ENCODE peak calls at places on chromosome 15, in four cellular contexts. W, G, K and B are unnamed samples.

GRCh38 chr15:41774873-41775417 is 661 bp downstream of the MAPKBP1 start:
- DNase-seq in W (no peak), G (no peak), K (no peak), B (no peak)

GRCh38 chr15:93614446-93615104 is 525.6 kb upstream of the RGMA start:
- DNase-seq in W (no peak), G (no peak), K (no peak), B (no peak)

GRCh38 chr15:98150084-98150483 is 189.6 kb downstream of the ARRDC4 start:
- DNase-seq in W (no peak), G (no peak), K (no peak), B (no peak)

GRCh38 chr15:59138243-59138642 is 33.3 kb downstream of the CCNB2 start:
- DNase-seq in W (peak), G (peak), K (peak), B (no peak)

GRCh38 chr15:31261266-31262142 is 65.1 kb upstream of the KLF13 start:
- DNase-seq in W (no peak), G (no peak), K (no peak), B (no peak)

GRCh38 chr15:65171428-65171827 is 13.7 kb downstream of the CLPX start:
- DNase-seq in W (no peak), G (no peak), K (no peak), B (no peak)

GRCh38 chr15:100057281-100057680 is 284.5 kb downstream of the ADAMTS17 start:
- DNase-seq in W (no peak), G (no peak), K (no peak), B (no peak)

GRCh38 chr15:60358935-60359672 is 38.7 kb downstream of the ANXA2 start:
- DNase-seq in W (no peak), G (no peak), K (no peak), B (no peak)

GRCh38 chr15:25596644-25597562 is 158.1 kb upstream of the UBE3A start:
- DNase-seq in W (no peak), G (no peak), K (no peak), B (no peak)

GRCh38 chr15:84734794-84735479 is 13.5 kb upstream of the ZNF592 start:
- DNase-seq in W (peak), G (peak), K (peak), B (peak)

GRCh38 chr15:76203766-76204557 is 107.3 kb downstream of the ETFA start:
- DNase-seq in W (no peak), G (no peak), K (no peak), B (no peak)

GRCh38 chr15:74227968-74228722 is 8.0 kb upstream of the CCDC33 start:
- DNase-seq in W (no peak), G (no peak), K (no peak), B (no peak)

GRCh38 chr15:28907338-28907961 is 21.7 kb downstream of the APBA2 start:
- DNase-seq in W (no peak), G (no peak), K (no peak), B (no peak)

GRCh38 chr15:31295660-31296059 is 31.0 kb upstream of the KLF13 start:
- DNase-seq in W (no peak), G (peak), K (no peak), B (no peak)

GRCh38 chr15:64464271-64465005 is 4.1 kb downstream of the ZNF609 start:
- DNase-seq in W (no peak), G (no peak), K (no peak), B (no peak)

GRCh38 chr15:78604420-78604819 is 16.4 kb downstream of the CHRNA3 start:
- DNase-seq in W (no peak), G (no peak), K (no peak), B (no peak)

GRCh38 chr15:37517106-37517505 is 416.8 kb upstream of the MEIS2 start:
- DNase-seq in W (no peak), G (no peak), K (no peak), B (no peak)

GRCh38 chr15:26711445-26711844 is 61.4 kb downstream of the GABRB3 start:
- DNase-seq in W (no peak), G (no peak), K (no peak), B (no peak)

GRCh38 chr15:29548006-29548405 is 274.3 kb downstream of the TJP1 start:
- DNase-seq in W (no peak), G (no peak), K (no peak), B (no peak)

GRCh38 chr15:58227706-58228543 is 89.7 kb downstream of the AQP9 start:
- DNase-seq in W (peak), G (peak), K (peak), B (peak)

GRCh38 chr15:77533530-77533929 is 99.2 kb downstream of the LINGO1 start:
- DNase-seq in W (no peak), G (no peak), K (no peak), B (no peak)

GRCh38 chr15:37098468-37099320 is 1.7 kb downstream of the MEIS2 start:
- DNase-seq in W (peak), G (no peak), K (no peak), B (no peak)

GRCh38 chr15:27249046-27249722 is 278.2 kb downstream of the GABRG3 start:
- DNase-seq in W (no peak), G (no peak), K (no peak), B (no peak)

GRCh38 chr15:101510212-101511197 is 21.0 kb upstream of the PCSK6 start:
- DNase-seq in W (no peak), G (peak), K (no peak), B (no peak)
- TF ChIP-seq POLR2A in W (no peak), G (no peak), K (no peak), B (no peak)

GRCh38 chr15:39919740-39920509 is at the start of gene GPR176:
- DNase-seq in W (no peak), G (peak), K (no peak), B (no peak)
- TF ChIP-seq EGR1 in W (no peak), G (no peak), K (no peak), B (no peak)

GRCh38 chr15:43133429-43134156 is at the start of gene TMEM62:
- DNase-seq in W (peak), G (peak), K (peak), B (peak)
- TF ChIP-seq POLR2A in W (peak), G (peak), K (peak), B (peak)

DNA sequence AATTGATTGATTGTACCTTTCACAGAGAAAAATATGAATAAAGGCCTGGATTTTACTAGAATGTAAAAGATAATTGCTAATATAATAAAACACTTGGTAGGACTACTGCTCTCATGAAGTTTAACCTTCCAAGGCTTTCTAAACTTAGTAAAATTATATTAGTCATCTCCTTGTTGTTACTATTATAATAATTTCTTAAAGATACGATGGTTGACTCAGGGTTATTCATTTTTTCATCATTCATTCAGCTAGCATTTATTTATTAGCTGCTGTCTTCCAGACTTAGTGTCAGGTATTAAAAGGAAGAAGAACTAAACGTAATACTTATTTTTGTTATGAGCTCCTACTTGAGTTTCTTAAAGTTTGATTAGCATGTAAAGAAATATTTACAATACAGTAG is 771.6 kb upstream of the NR2F2 start:
- DNase-seq in W (no peak), G (no peak), K (no peak), B (no peak)
- TF ChIP-seq EGR1 in W (no peak), G (no peak), K (no peak), B (no peak)

DNA sequence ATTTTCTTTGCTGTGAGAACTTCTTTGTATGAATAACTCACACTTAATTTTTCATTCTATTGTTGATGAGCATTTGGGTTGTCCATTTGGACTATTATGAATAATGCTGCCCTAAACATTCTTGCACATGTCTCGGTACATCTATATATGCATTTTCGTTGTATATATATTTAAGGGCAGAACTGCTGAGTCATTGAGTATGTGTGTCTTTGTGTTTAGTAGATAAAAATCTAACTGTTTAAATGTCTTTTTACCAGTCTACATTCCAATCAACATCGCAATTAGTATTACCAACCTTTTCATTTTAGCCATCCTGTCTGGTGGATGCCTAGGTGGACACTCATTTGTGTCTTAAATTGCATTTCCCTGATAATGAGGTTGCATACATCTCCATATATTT is 144.4 kb downstream of the UACA start:
- DNase-seq in W (no peak), G (no peak), K (no peak), B (no peak)
- TF ChIP-seq POLR2A in W (no peak), G (no peak), K (no peak), B (no peak)

GRCh38 chr15:67691450-67691849 is 133.9 kb upstream of the SKOR1 start:
- DNase-seq in W (no peak), G (no peak), K (no peak), B (no peak)
- TF ChIP-seq EGR1 in W (no peak), G (no peak), K (no peak), B (no peak)

DNA sequence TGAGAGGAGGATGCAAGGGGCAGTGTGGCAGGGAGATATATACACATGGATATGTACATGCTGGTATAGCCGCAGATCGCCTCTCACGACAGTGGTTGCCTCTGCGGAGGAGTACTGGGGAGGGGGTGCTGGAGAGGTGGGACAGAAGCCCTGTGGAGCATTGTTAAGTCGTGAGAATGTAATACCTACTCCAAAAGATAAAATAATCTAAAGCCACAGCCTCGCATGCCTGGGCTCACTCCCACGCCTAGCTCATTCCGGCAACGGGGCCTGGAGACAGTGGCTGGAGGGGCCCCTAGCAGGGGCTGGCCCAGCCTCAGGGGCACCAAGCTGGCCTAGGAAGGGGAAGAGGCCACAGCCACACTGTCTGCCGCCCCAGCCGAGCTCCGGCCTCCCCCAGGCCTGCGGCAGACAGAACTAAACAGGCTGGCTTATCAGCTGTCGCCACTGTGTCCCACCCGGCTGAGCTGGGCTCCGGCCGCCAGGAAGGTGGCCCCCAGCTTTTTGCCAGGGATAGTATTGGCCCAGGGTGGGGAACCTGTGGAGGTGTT is 65.1 kb upstream of the LCTL start:
- DNase-seq in W (peak), G (no peak), K (no peak), B (no peak)
- TF ChIP-seq POLR2A in W (no peak), G (no peak), K (no peak), B (no peak)

GRCh38 chr15:69973102-69973714 is 124.5 kb downstream of the TLE3 start:
- DNase-seq in W (peak), G (no peak), K (no peak), B (no peak)
- TF ChIP-seq EGR1 in W (no peak), G (no peak), K (no peak), B (no peak)

DNA sequence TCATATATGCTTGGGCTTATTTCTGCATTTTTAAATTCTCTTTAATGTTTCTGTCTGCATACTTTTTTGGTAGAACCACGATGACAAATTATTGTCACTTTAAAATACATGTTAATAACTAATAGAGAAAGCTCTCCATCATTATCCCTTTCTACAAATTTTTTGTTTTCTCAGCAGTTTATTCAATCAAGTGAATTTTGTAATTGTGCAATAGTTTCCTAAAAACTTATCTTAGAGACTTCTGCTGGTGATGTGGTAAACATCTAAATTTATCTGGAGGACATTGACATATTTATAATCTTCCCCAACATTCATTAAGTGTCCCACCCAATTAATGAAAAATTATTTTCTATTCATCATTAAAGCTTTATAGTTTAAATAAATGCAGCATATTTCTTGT is 215.3 kb downstream of the MEX3B start:
- DNase-seq in W (no peak), G (no peak), K (no peak), B (no peak)
- TF ChIP-seq POLR2A in W (no peak), G (no peak), K (no peak), B (no peak)